ENCODE peak calls at places on chromosomes 13 and 19, in four cellular contexts. Q is AG04450, R is right atrium auricular region, M is fibroblast of lung. G is an unnamed sample. For H3K27me3, the result is how much of the 10 kb centered on the place peaks cover.

GRCh38 chr13:79435549-79435948 is 29.5 kb upstream of the RBM26 start:
- DNase-seq in Q (no peak), R (no peak), M (peak), G (no peak)

GRCh38 chr19:36409841-36410240 is 8.6 kb downstream of the ZFP82 start:
- DNase-seq in Q (no peak), M (peak), R (no peak), G (no peak)

GRCh38 chr13:48873598-48873997 is 102.1 kb upstream of the FNDC3A start:
- DNase-seq in M (peak), Q (no peak), R (no peak), G (no peak)

GRCh38 chr19:44851427-44851826 is 5.3 kb downstream of the NECTIN2 start:
- DNase-seq in M (no peak), R (no peak), Q (no peak), G (no peak)

GRCh38 chr19:9877775-9878510 is 42.8 kb downstream of the PIN1 start:
- DNase-seq in Q (peak), R (no peak), M (peak), G (no peak)

GRCh38 chr19:10946964-10947657 is 13.7 kb upstream of the SMARCA4 start:
- DNase-seq in M (peak), R (no peak), Q (no peak), G (no peak)

GRCh38 chr13:37141011-37141410 is 35.5 kb upstream of the CSNK1A1L start:
- DNase-seq in R (no peak), Q (no peak), M (peak), G (no peak)

GRCh38 chr13:49560270-49561063 is 24.9 kb downstream of the RCBTB1 start:
- DNase-seq in Q (peak), R (no peak), M (peak), G (peak)

GRCh38 chr19:996051-996838 is 4.0 kb upstream of the GRIN3B start:
- DNase-seq in M (peak), R (no peak), Q (no peak), G (no peak)

DNA sequence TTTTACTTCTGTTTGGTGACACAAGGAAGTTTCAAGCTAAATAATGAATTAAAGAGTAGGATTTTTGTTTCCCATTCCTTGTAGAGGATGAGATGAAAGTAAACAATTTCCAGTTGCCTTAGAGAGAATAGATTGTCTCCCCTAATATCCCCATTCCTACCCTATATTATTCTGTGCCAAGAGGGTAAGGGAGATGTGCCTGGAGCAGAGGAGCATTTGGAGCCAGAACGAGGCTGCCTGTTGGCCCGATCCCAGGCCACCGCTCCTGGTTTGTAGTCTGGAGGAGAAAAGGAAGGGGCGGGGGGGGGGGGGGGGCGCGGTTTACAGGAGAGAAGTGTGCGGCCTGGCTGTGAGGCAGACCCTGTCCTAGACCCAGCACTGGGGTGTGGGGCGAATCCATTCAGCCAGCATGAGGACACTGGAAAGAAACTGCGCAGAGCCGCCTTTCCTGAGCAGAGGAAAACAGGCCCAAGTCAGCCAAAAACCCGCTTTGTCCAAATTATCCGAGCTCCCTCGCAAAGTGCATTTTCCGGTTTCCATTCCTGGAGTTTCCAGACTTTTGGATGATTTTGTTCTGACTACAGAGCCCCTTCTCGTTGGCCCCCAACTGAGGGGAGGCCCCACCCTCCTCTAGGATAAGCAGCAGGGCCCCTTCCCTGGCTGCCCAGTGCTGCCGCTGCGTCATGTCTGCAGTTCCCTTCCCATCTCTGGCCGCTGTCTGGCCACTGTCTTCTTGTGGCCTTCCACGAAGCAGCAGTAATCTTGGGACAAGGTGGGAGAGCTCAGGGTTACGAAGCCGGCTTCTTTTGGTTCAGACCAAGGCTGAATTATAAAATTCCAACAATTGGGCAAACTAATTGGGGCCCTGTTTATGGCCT is 23.0 kb downstream of the NFIX start:
- DNase-seq in Q (no peak), R (no peak), M (peak), G (no peak)
- H3K4me3 ChIP-seq in Q (peak), R (peak), M (peak), G (no peak)

DNA sequence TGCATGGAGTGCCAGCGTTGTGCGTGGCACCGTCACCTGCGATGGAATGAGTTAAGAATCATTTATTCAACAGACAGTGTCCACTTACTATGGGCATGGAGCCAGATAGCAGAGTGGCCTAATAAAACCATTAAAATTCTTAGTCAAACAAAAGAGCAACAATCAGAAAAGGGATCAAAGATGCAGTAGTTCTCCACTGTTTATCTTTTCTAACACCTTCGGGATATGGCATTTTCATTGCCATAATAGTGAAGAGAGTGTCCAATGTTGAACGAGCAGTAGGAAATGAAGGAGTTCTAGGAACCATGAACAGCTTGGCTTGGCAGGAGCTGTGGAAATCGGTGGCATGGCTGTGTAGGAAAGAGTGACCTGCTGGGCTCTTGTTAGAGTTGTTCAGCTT is 2.0 kb downstream of the TNFSF11 start:
- DNase-seq in R (no peak), Q (no peak), M (no peak), G (no peak)
- H3K27me3 ChIP-seq in R (under half), Q (under half), M (under half), G (under half)

GRCh38 chr19:41328157-41328817 is 18.3 kb downstream of the CCDC97 start:
- DNase-seq in M (peak), R (no peak), Q (no peak), G (no peak)
- H3K4me3 ChIP-seq in M (no peak), R (peak), Q (no peak), G (no peak)

GRCh38 chr19:13057744-13058143 is 44.9 kb downstream of the LYL1 start:
- DNase-seq in Q (no peak), R (no peak), M (no peak), G (no peak)

GRCh38 chr19:13055213-13056051 is 47.2 kb downstream of the LYL1 start:
- DNase-seq in R (peak), Q (peak), M (peak), G (no peak)

GRCh38 chr19:13054605-13055212 is 47.9 kb downstream of the LYL1 start:
- DNase-seq in M (no peak), Q (no peak), R (no peak), G (no peak)

GRCh38 chr19:13057147-13057572 is 45.5 kb downstream of the LYL1 start:
- DNase-seq in R (no peak), Q (no peak), M (no peak), G (no peak)

DNA sequence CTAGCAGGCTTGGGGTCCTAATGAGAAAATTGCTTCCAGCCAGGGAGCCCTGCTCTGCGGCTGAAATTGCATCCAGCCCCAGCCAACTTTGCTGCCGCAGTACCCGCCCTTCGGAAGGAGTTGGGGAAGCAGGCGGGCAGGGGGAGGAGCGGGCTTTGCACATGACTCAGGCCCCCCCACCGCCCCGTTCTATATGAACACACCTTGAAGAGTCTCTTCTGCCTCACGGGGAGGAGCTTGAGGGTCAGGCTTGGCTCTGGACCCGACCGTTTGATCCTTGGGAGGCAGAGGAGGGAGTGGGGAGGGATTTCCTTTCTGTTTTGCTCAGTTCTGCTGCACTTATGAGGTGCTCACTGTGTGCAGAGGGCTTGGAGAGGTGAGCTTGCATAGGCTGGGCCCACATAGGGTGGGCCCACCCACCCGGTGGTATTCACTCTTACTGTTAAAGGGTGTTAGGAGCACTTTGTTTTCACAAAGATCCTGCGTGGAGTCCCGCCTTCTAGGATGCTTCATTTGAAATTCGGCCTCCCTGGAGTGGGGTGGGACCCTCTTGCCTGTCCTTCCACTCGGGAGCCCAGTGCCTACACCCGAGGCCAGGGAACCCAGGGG is 46.5 kb downstream of the LYL1 start:
- DNase-seq in Q (no peak), R (no peak), M (peak), G (no peak)
- H3K27me3 ChIP-seq in Q (under half), R (under half), M (under half), G (under half)

GRCh38 chr13:26853272-26853818 is 92.8 kb upstream of the GPR12 start:
- DNase-seq in M (no peak), R (no peak), Q (no peak), G (no peak)
- H3K4me3 ChIP-seq in M (no peak), R (no peak), Q (no peak), G (no peak)

GRCh38 chr19:50719119-50719435 is 525 bp downstream of the SHANK1 start:
- DNase-seq in R (no peak), M (no peak), Q (no peak), G (no peak)
- H3K27me3 ChIP-seq in R (under half), M (under half), Q (under half), G (under half)

GRCh38 chr19:6719992-6720368 is 470 bp downstream of the C3 start:
- DNase-seq in M (no peak), R (no peak), Q (no peak), G (no peak)

GRCh38 chr19:6718741-6719539 is 1.5 kb downstream of the C3 start:
- DNase-seq in Q (no peak), M (no peak), R (no peak), G (no peak)

GRCh38 chr19:6718111-6718740 is 2.2 kb downstream of the C3 start:
- DNase-seq in R (no peak), M (no peak), Q (no peak), G (no peak)

GRCh38 chr19:6720369-6721112 is at the start of gene C3:
- DNase-seq in Q (no peak), M (no peak), R (peak), G (no peak)

DNA sequence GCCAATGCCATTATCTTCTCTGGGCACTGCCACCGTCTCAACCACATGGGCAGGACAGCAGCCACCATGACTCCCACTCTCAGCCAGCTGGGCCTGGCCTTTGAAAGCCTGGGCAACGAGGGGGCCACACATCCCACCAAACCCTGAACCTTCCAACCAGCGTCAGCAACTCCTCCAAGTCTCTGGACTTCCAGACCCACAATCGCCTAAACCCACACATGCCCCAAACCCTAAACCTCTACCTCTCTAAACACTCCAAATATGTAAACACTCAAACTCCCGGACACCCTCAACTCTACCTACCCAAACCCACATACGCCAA is 949 bp downstream of the C3 start:
- DNase-seq in Q (no peak), R (no peak), M (no peak), G (no peak)
- H3K4me3 ChIP-seq in Q (no peak), R (peak), M (no peak), G (no peak)

GRCh38 chr19:49431330-49431749 is 6.2 kb downstream of the GFY start:
- DNase-seq in Q (no peak), M (no peak), R (no peak), G (no peak)

GRCh38 chr19:49428547-49429451 is 3.6 kb downstream of the GFY start:
- DNase-seq in Q (no peak), R (no peak), M (no peak), G (no peak)

GRCh38 chr19:49430172-49430677 is 5.0 kb downstream of the GFY start:
- DNase-seq in R (no peak), Q (no peak), M (no peak), G (no peak)

GRCh38 chr19:49432141-49433073 is 7.2 kb downstream of the GFY start:
- DNase-seq in R (no peak), Q (no peak), M (no peak), G (no peak)

GRCh38 chr19:49430678-49431329 is 5.6 kb downstream of the GFY start:
- DNase-seq in M (no peak), Q (no peak), R (no peak), G (no peak)
- H3K27me3 ChIP-seq in M (half or more), Q (half or more), R (half or more), G (half or more)

G was measured in kidney epithelial cell.